ENCODE peak calls at places on chromosome 3, in five cellular contexts. One of them, this sample, is unnamed.

GRCh38 chr3:46065294-46065705 is 38.0 kb upstream of the XCR1 start:
- DNase-seq in astrocyte of the spinal cord: no peak
- DNase-seq in HCT116: peak; percentile 33
- DNase-seq in GM23248: no peak
- DNase-seq in ascending aorta: no peak
- DNase-seq in this sample: no peak

GRCh38 chr3:7195934-7196333 is 335.0 kb downstream of the GRM7 start:
- DNase-seq in astrocyte of the spinal cord: no peak
- DNase-seq in HCT116: no peak
- DNase-seq in GM23248: no peak
- DNase-seq in ascending aorta: no peak
- DNase-seq in this sample: no peak

GRCh38 chr3:21979706-21980105 is 228.7 kb upstream of the ZNF385D start:
- DNase-seq in astrocyte of the spinal cord: peak; percentile 78
- DNase-seq in HCT116: no peak
- DNase-seq in GM23248: peak; percentile 9
- DNase-seq in ascending aorta: no peak
- DNase-seq in this sample: no peak

GRCh38 chr3:65951836-65952505 is 86.7 kb downstream of the MAGI1 start:
- DNase-seq in astrocyte of the spinal cord: no peak
- DNase-seq in HCT116: peak; percentile 73
- DNase-seq in GM23248: no peak
- DNase-seq in ascending aorta: no peak
- DNase-seq in this sample: peak; percentile 34

GRCh38 chr3:36212291-36212690 is 168.0 kb upstream of the STAC start:
- DNase-seq in astrocyte of the spinal cord: peak; percentile 9
- DNase-seq in HCT116: no peak
- DNase-seq in GM23248: peak; percentile 74
- DNase-seq in ascending aorta: no peak
- DNase-seq in this sample: peak; percentile 9

GRCh38 chr3:154642066-154642619 is 212.2 kb upstream of the GPR149 start:
- DNase-seq in astrocyte of the spinal cord: no peak
- DNase-seq in HCT116: no peak
- DNase-seq in GM23248: no peak
- DNase-seq in ascending aorta: no peak
- DNase-seq in this sample: no peak

GRCh38 chr3:126033765-126034164 is 50.2 kb downstream of the SLC41A3 start:
- DNase-seq in astrocyte of the spinal cord: no peak
- DNase-seq in HCT116: no peak
- DNase-seq in GM23248: no peak
- DNase-seq in ascending aorta: peak; percentile 19
- DNase-seq in this sample: no peak

GRCh38 chr3:157001561-157001960 is 158.4 kb downstream of the CCNL1 start:
- DNase-seq in astrocyte of the spinal cord: no peak
- DNase-seq in HCT116: no peak
- DNase-seq in GM23248: no peak
- DNase-seq in ascending aorta: no peak
- DNase-seq in this sample: no peak

GRCh38 chr3:50238549-50239026 is 2.6 kb downstream of the GNAI2 start:
- DNase-seq in astrocyte of the spinal cord: no peak
- DNase-seq in HCT116: no peak
- DNase-seq in GM23248: peak; percentile 81
- DNase-seq in ascending aorta: peak; percentile 93
- DNase-seq in this sample: no peak

GRCh38 chr3:127718244-127718915 is 45.6 kb downstream of the ABTB1 start:
- DNase-seq in astrocyte of the spinal cord: no peak
- DNase-seq in HCT116: no peak
- DNase-seq in GM23248: no peak
- DNase-seq in ascending aorta: no peak
- DNase-seq in this sample: no peak

GRCh38 chr3:11244131-11244677 is 28.0 kb upstream of the ATG7 start:
- DNase-seq in astrocyte of the spinal cord: peak; percentile 26
- DNase-seq in HCT116: no peak
- DNase-seq in GM23248: peak; percentile 60
- DNase-seq in ascending aorta: no peak
- DNase-seq in this sample: peak; percentile 53

GRCh38 chr3:46517016-46517770 is 19.4 kb downstream of the RTP3 start:
- DNase-seq in astrocyte of the spinal cord: peak; percentile 85
- DNase-seq in HCT116: peak; percentile 82
- DNase-seq in GM23248: peak; percentile 81
- DNase-seq in ascending aorta: no peak
- DNase-seq in this sample: peak; percentile 85

GRCh38 chr3:16897254-16897926 is 12.6 kb downstream of the PLCL2 start:
- DNase-seq in astrocyte of the spinal cord: no peak
- DNase-seq in HCT116: no peak
- DNase-seq in GM23248: no peak
- DNase-seq in ascending aorta: no peak
- DNase-seq in this sample: peak; percentile 36

GRCh38 chr3:56966509-56966908 is 94.0 kb upstream of the SPATA12 start:
- DNase-seq in astrocyte of the spinal cord: no peak
- DNase-seq in HCT116: no peak
- DNase-seq in GM23248: no peak
- DNase-seq in ascending aorta: no peak
- DNase-seq in this sample: no peak

GRCh38 chr3:14452676-14453367 is 50.4 kb downstream of the SLC6A6 start:
- DNase-seq in astrocyte of the spinal cord: peak; percentile 100
- DNase-seq in HCT116: peak; percentile 73
- DNase-seq in GM23248: peak; percentile 96
- DNase-seq in ascending aorta: peak; percentile 96
- DNase-seq in this sample: peak; percentile 93

GRCh38 chr3:190566043-190566933 is 52.4 kb downstream of the IL1RAP start:
- DNase-seq in astrocyte of the spinal cord: peak; percentile 99
- DNase-seq in HCT116: peak; percentile 98
- DNase-seq in GM23248: peak; percentile 99
- DNase-seq in ascending aorta: peak; percentile 94
- DNase-seq in this sample: peak; percentile 100
- H3K4me3 ChIP-seq in astrocyte of the spinal cord: no peak overlapping the region
- H3K4me3 ChIP-seq in HCT116: peak overlapping the region; percentile 42
- H3K4me3 ChIP-seq in GM23248: no peak overlapping the region
- H3K4me3 ChIP-seq in ascending aorta: no peak overlapping the region
- H3K4me3 ChIP-seq in this sample: no peak overlapping the region

GRCh38 chr3:183914856-183915255 is 30.2 kb upstream of the PARL start:
- DNase-seq in astrocyte of the spinal cord: no peak
- DNase-seq in HCT116: no peak
- DNase-seq in GM23248: no peak
- DNase-seq in ascending aorta: no peak
- DNase-seq in this sample: no peak
- H3K4me3 ChIP-seq in astrocyte of the spinal cord: no peak overlapping the region
- H3K4me3 ChIP-seq in HCT116: no peak overlapping the region
- H3K4me3 ChIP-seq in GM23248: no peak overlapping the region
- H3K4me3 ChIP-seq in ascending aorta: no peak overlapping the region
- H3K4me3 ChIP-seq in this sample: no peak overlapping the region

GRCh38 chr3:114454592-114455251 is 160.9 kb downstream of the TIGIT start:
- DNase-seq in astrocyte of the spinal cord: peak; percentile 53
- DNase-seq in HCT116: no peak
- DNase-seq in GM23248: peak; percentile 37
- DNase-seq in ascending aorta: no peak
- DNase-seq in this sample: peak; percentile 43

GRCh38 chr3:114452176-114452744 is 158.4 kb downstream of the TIGIT start:
- DNase-seq in astrocyte of the spinal cord: peak; percentile 27
- DNase-seq in HCT116: no peak
- DNase-seq in GM23248: no peak
- DNase-seq in ascending aorta: no peak
- DNase-seq in this sample: no peak

GRCh38 chr3:114453296-114453888 is 159.6 kb downstream of the TIGIT start:
- DNase-seq in astrocyte of the spinal cord: no peak
- DNase-seq in HCT116: no peak
- DNase-seq in GM23248: no peak
- DNase-seq in ascending aorta: no peak
- DNase-seq in this sample: no peak

GRCh38 chr3:114456742-114457141 is 162.9 kb downstream of the TIGIT start:
- DNase-seq in astrocyte of the spinal cord: no peak
- DNase-seq in HCT116: no peak
- DNase-seq in GM23248: no peak
- DNase-seq in ascending aorta: no peak
- DNase-seq in this sample: no peak

DNA sequence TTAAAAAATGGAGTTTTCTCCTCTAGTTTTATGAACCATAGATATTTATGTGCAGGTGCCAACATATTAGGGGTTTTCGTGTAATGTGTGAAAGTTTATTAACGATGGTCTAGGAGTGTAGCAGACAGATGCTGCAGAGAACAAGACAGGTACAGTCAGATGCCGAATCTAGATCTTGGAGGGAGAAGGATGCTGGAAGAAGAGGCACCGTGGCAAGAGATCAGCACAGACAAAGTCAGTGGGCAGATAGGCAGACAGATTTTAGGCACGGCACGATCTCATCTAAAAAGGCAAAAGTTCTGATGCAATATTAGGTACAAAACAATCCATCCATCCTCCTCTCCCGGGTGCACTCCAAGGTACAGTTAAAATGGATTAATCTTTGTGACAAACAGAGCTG is 161.6 kb downstream of the TIGIT start:
- DNase-seq in astrocyte of the spinal cord: no peak
- DNase-seq in HCT116: no peak
- DNase-seq in GM23248: peak; percentile 32
- DNase-seq in ascending aorta: no peak
- DNase-seq in this sample: no peak
- H3K4me3 ChIP-seq in astrocyte of the spinal cord: no peak overlapping the region
- H3K4me3 ChIP-seq in HCT116: no peak overlapping the region
- H3K4me3 ChIP-seq in GM23248: peak overlapping the region; percentile 76
- H3K4me3 ChIP-seq in ascending aorta: peak overlapping the region; percentile 62
- H3K4me3 ChIP-seq in this sample: peak overlapping the region; percentile 73

DNA sequence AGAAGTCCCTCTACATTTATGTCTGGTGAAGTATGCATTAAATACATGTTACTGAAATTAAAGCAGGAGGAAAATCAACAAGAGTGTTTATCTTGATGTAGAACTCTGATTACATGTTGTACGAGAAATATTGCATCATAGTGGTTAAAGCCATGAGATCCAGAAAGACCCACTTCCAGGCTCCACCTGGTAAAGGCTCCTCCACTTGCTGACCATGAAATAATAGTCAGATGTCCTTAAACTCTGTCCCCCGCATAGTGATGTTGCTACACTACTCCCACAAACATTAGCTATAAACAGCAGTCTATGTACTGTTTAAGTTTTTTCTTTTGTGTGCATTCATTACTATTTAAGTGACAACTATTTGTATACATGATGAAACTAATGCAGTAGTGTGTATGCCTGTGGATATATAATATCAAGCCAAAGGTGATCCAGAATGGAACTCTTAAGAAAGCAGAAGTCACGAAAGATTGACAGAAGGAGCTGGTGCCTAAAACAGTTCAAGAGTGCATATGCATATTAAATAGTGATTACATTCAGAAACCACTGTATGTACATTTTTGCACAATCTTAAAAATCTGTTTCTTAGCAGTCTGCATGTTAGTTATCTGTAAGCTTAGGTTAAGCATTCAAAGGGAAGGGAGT is 264.4 kb upstream of the KCNMB2 start:
- DNase-seq in astrocyte of the spinal cord: no peak
- DNase-seq in HCT116: no peak
- DNase-seq in GM23248: no peak
- DNase-seq in ascending aorta: no peak
- DNase-seq in this sample: peak; percentile 19
- H3K4me3 ChIP-seq in astrocyte of the spinal cord: no peak overlapping the region
- H3K4me3 ChIP-seq in HCT116: no peak overlapping the region
- H3K4me3 ChIP-seq in GM23248: no peak overlapping the region
- H3K4me3 ChIP-seq in ascending aorta: no peak overlapping the region
- H3K4me3 ChIP-seq in this sample: no peak overlapping the region

GRCh38 chr3:62873672-62874397 is 1.4 kb downstream of the CADPS start:
- DNase-seq in astrocyte of the spinal cord: no peak
- DNase-seq in HCT116: no peak
- DNase-seq in GM23248: peak; percentile 75
- DNase-seq in ascending aorta: no peak
- DNase-seq in this sample: no peak
- H3K4me3 ChIP-seq in astrocyte of the spinal cord: peak overlapping the region; percentile 27
- H3K4me3 ChIP-seq in HCT116: no peak overlapping the region
- H3K4me3 ChIP-seq in GM23248: peak overlapping the region; percentile 74
- H3K4me3 ChIP-seq in ascending aorta: peak overlapping the region; percentile 57
- H3K4me3 ChIP-seq in this sample: peak overlapping the region; percentile 28

GRCh38 chr3:172476339-172476738 is 28.1 kb upstream of the GHSR start:
- DNase-seq in astrocyte of the spinal cord: no peak
- DNase-seq in HCT116: no peak
- DNase-seq in GM23248: peak; percentile 10
- DNase-seq in ascending aorta: no peak
- DNase-seq in this sample: peak; percentile 6
- H3K4me3 ChIP-seq in astrocyte of the spinal cord: no peak overlapping the region
- H3K4me3 ChIP-seq in HCT116: peak overlapping the region; percentile 67
- H3K4me3 ChIP-seq in GM23248: peak overlapping the region; percentile 99
- H3K4me3 ChIP-seq in ascending aorta: peak overlapping the region; percentile 57
- H3K4me3 ChIP-seq in this sample: peak overlapping the region; percentile 82

DNA sequence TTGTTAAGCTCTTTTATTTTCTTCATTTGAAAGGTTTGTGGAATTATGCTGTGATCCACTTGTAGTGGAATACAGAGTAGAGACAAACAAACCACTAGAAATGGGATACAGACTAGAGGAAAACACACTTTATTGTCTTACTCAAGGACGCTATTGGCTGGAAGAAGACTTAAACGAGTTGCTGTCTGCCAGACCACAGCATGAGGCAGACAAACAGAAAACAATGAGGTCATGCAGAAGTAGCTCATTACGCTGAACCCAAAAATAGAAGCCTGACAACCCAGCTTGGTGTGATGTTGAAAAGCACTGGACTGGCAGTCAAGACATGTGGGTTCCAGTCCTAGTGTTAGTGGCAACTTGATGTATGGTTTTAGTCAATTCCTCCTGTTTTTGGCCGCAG is 62.4 kb upstream of the P3H2 start:
- DNase-seq in astrocyte of the spinal cord: peak; percentile 96
- DNase-seq in HCT116: no peak
- DNase-seq in GM23248: peak; percentile 94
- DNase-seq in ascending aorta: no peak
- DNase-seq in this sample: peak; percentile 98
- H3K4me3 ChIP-seq in astrocyte of the spinal cord: no peak overlapping the region
- H3K4me3 ChIP-seq in HCT116: no peak overlapping the region
- H3K4me3 ChIP-seq in GM23248: no peak overlapping the region
- H3K4me3 ChIP-seq in ascending aorta: no peak overlapping the region
- H3K4me3 ChIP-seq in this sample: no peak overlapping the region

DNA sequence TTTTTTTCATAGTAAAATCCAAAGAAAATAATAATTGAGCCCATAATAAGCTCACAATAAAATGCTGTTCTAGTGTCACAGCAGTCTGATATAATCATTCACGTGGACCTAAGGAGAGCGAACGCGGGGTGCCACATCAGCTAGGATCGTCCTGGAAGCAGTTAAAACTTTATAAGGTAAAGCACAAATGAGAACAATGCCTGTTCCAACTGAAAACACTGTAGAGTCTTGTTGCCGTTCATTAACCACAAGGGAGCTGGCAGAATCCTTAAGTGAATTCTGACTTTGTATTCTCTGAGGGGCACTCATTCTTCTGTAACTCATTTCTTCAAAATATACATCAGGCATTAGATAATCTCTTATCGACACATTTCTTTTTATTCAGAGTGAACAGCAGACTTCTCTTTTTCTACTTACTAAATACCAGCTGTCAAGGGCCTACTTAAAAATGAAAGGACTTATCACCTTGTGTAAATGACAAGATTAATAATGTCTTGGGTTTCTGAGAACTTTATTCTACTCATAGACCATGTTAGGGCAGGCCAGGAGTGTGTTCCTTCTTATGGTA is 524.6 kb downstream of the MECOM start:
- DNase-seq in astrocyte of the spinal cord: no peak
- DNase-seq in HCT116: no peak
- DNase-seq in GM23248: no peak
- DNase-seq in ascending aorta: no peak
- DNase-seq in this sample: no peak
- H3K4me3 ChIP-seq in astrocyte of the spinal cord: no peak overlapping the region
- H3K4me3 ChIP-seq in HCT116: no peak overlapping the region
- H3K4me3 ChIP-seq in GM23248: no peak overlapping the region
- H3K4me3 ChIP-seq in ascending aorta: peak overlapping the region; percentile 43
- H3K4me3 ChIP-seq in this sample: no peak overlapping the region

GRCh38 chr3:53846851-53847155 is 435 bp downstream of the IL17RB start:
- DNase-seq in astrocyte of the spinal cord: no peak
- DNase-seq in HCT116: no peak
- DNase-seq in GM23248: no peak
- DNase-seq in ascending aorta: no peak
- DNase-seq in this sample: no peak
- H3K4me3 ChIP-seq in astrocyte of the spinal cord: no peak overlapping the region
- H3K4me3 ChIP-seq in HCT116: peak overlapping the region; percentile 72
- H3K4me3 ChIP-seq in GM23248: peak overlapping the region; percentile 68
- H3K4me3 ChIP-seq in ascending aorta: peak overlapping the region; percentile 83
- H3K4me3 ChIP-seq in this sample: peak overlapping the region; percentile 82